ENCODE peak calls at places on chromosomes 1 and 21, in eight cellular contexts. W is neural progenitor cell, H is C1 segment of cervical spinal cord, L is NCI-H2107, E is occipital lobe, S is hippocampal formation, O is OCI-M1, V is upper lobe of right lung. Y is an unnamed sample.

GRCh38 chr1:153344718-153345025 is 4.0 kb downstream of the PGLYRP4 start:
- DNase-seq in E (no peak), V (no peak), S (no peak), W (no peak), O (peak), H (no peak), L (peak), Y (no peak)

GRCh38 chr1:88169144-88169543 is 514.9 kb upstream of the PKN2 start:
- DNase-seq in V (no peak), S (no peak), E (no peak), L (no peak), W (no peak), O (no peak), H (no peak), Y (no peak)

GRCh38 chr1:180842052-180842451 is 70.6 kb upstream of the KIAA1614 start:
- DNase-seq in L (no peak), H (no peak), S (peak), E (no peak), V (no peak), O (no peak), W (peak), Y (no peak)

GRCh38 chr1:228016653-228017355 is 10.0 kb downstream of the WNT3A start:
- DNase-seq in S (no peak), E (no peak), H (no peak), W (no peak), L (no peak), O (no peak), V (peak), Y (peak)

GRCh38 chr1:47722909-47723580 is 274.1 kb downstream of the TRABD2B start:
- DNase-seq in V (no peak), L (no peak), O (no peak), E (no peak), W (no peak), S (no peak), H (no peak), Y (no peak)

GRCh38 chr1:44227211-44227610 is 13.9 kb downstream of the DMAP1 start:
- DNase-seq in V (no peak), L (no peak), H (no peak), S (no peak), O (peak), W (no peak), E (no peak), Y (no peak)

GRCh38 chr1:207335695-207336363 is 14.4 kb downstream of the CD55 start:
- DNase-seq in L (no peak), H (no peak), V (no peak), W (no peak), S (no peak), O (peak), E (no peak), Y (no peak)

GRCh38 chr1:179366093-179366800 is 476 bp downstream of the AXDND1 start:
- DNase-seq in E (no peak), H (no peak), O (peak), V (no peak), L (no peak), W (peak), S (peak), Y (no peak)

GRCh38 chr1:194295690-194296089 is 1109.3 kb upstream of the B3GALT2 start:
- DNase-seq in S (no peak), L (peak), V (no peak), E (no peak), W (peak), H (no peak), O (peak), Y (peak)

GRCh38 chr1:219460561-219461511 is 152.1 kb downstream of the ZC3H11B start:
- DNase-seq in O (peak), V (no peak), L (no peak), E (no peak), S (peak), H (no peak), W (no peak), Y (no peak)

GRCh38 chr1:72435025-72435424 is 152.7 kb upstream of the NEGR1 start:
- DNase-seq in E (no peak), S (no peak), H (no peak), W (no peak), L (no peak), V (no peak), O (no peak), Y (no peak)

GRCh38 chr1:11761285-11761684 is 708 bp upstream of the C1orf167 start:
- DNase-seq in W (no peak), L (no peak), V (no peak), E (no peak), O (no peak), S (no peak), H (no peak), Y (no peak)

GRCh38 chr21:27885296-27885711 is 918.4 kb upstream of the ADAMTS5 start:
- DNase-seq in E (no peak), W (no peak), H (no peak), O (no peak), S (no peak), V (no peak), L (no peak), Y (no peak)

GRCh38 chr1:7265771-7266371 is 480.6 kb downstream of the CAMTA1 start:
- DNase-seq in V (no peak), L (no peak), O (no peak), E (no peak), W (no peak), S (no peak), H (no peak), Y (peak)

GRCh38 chr1:11533790-11534787 is 55.1 kb downstream of the DISP3 start:
- DNase-seq in S (no peak), H (no peak), W (no peak), E (no peak), O (no peak), L (no peak), V (peak), Y (no peak)

GRCh38 chr1:116514708-116515525 is 55.9 kb downstream of the CD58 start:
- DNase-seq in O (peak), S (peak), W (no peak), H (no peak), E (no peak), L (no peak), V (no peak), Y (no peak)

GRCh38 chr1:58346076-58346435 is 200.5 kb downstream of the OMA1 start:
- DNase-seq in O (no peak), H (no peak), W (no peak), L (no peak), S (no peak), E (no peak), V (no peak), Y (no peak)

GRCh38 chr1:118185083-118185899 is at the start of gene SPAG17:
- DNase-seq in L (no peak), H (no peak), W (peak), S (no peak), V (peak), E (no peak), O (peak), Y (peak)

GRCh38 chr1:224786533-224787249 is 142.8 kb upstream of the DNAH14 start:
- DNase-seq in W (no peak), H (no peak), E (no peak), V (no peak), L (no peak), S (no peak), O (no peak), Y (no peak)

GRCh38 chr1:86866665-86867064 is 47.3 kb downstream of the SELENOF start:
- DNase-seq in L (no peak), S (no peak), H (no peak), O (no peak), W (no peak), E (no peak), V (no peak), Y (no peak)

GRCh38 chr1:167227934-167228378 is 7.3 kb downstream of the POU2F1 start:
- DNase-seq in V (no peak), L (no peak), H (no peak), W (peak), E (no peak), O (peak), S (no peak), Y (no peak)

GRCh38 chr1:29081201-29081600 is 42.5 kb downstream of the TMEM200B start:
- DNase-seq in E (no peak), W (no peak), L (no peak), V (no peak), S (no peak), O (no peak), H (no peak), Y (no peak)

GRCh38 chr1:107430540-107431228 is 289.8 kb downstream of the NTNG1 start:
- DNase-seq in W (peak), O (peak), E (no peak), S (peak), H (no peak), V (no peak), L (peak), Y (peak)

GRCh38 chr21:37687001-37687400 is 229.3 kb downstream of the KCNJ6 start:
- DNase-seq in O (no peak), E (no peak), L (no peak), S (no peak), V (no peak), H (no peak), W (no peak), Y (peak)

GRCh38 chr1:64471218-64471719 is 1.3 kb downstream of the CACHD1 start:
- DNase-seq in S (no peak), E (no peak), O (no peak), V (peak), H (no peak), L (no peak), W (peak), Y (peak)

Y was measured in endodermal cell.